ENCODE peak calls at places on chromosomes 3 and 15, in eight cellular contexts. I, N, D, X, L, W, V and F are unnamed samples.

GRCh38 chr3:64568895-64569509 is 118.8 kb downstream of the ADAMTS9 start:
- DNase-seq in I (no peak), N (no peak), D (no peak), X (no peak), L (no peak), W (no peak), V (no peak), F (no peak)

GRCh38 chr3:77321646-77322045 is 281.7 kb downstream of the ROBO2 start:
- DNase-seq in I (no peak), N (no peak), D (no peak), X (no peak), L (no peak), W (peak), V (no peak), F (peak)

GRCh38 chr15:59369597-59369996 is 3.1 kb downstream of the MYO1E start:
- DNase-seq in I (no peak), N (no peak), D (no peak), X (no peak), L (peak), W (peak), V (no peak), F (peak)

GRCh38 chr3:124424396-124424795 is 305.9 kb upstream of the UMPS start:
- DNase-seq in I (no peak), N (no peak), D (no peak), X (no peak), L (no peak), W (no peak), V (no peak), F (no peak)

GRCh38 chr3:110932515-110933095 is 139.0 kb upstream of the NECTIN3 start:
- DNase-seq in I (peak), N (no peak), D (no peak), X (no peak), L (no peak), W (peak), V (no peak), F (no peak)

GRCh38 chr3:54122046-54122801 is at the start of gene CACNA2D3:
- DNase-seq in I (peak), N (no peak), D (peak), X (no peak), L (peak), W (peak), V (peak), F (no peak)

GRCh38 chr15:81357178-81357686 is 16.8 kb downstream of the TMC3 start:
- DNase-seq in I (no peak), N (no peak), D (no peak), X (no peak), L (no peak), W (peak), V (no peak), F (no peak)

GRCh38 chr3:19866751-19867347 is 67.2 kb downstream of the EFHB start:
- DNase-seq in I (no peak), N (peak), D (peak), X (peak), L (peak), W (peak), V (no peak), F (peak)

GRCh38 chr3:23685484-23686258 is 120.1 kb upstream of the UBE2E1 start:
- DNase-seq in I (peak), N (no peak), D (no peak), X (no peak), L (peak), W (peak), V (no peak), F (peak)

GRCh38 chr3:197749315-197749600 is 425 bp upstream of the FYTTD1 start:
- DNase-seq in I (no peak), N (no peak), D (peak), X (no peak), L (no peak), W (peak), V (peak), F (no peak)

GRCh38 chr15:50135123-50135541 is 16.1 kb upstream of the ATP8B4 start:
- DNase-seq in I (no peak), N (no peak), D (no peak), X (no peak), L (peak), W (peak), V (no peak), F (peak)

GRCh38 chr3:65669163-65669875 is 369.4 kb downstream of the MAGI1 start:
- DNase-seq in I (no peak), N (no peak), D (no peak), X (no peak), L (peak), W (peak), V (no peak), F (peak)

GRCh38 chr3:149536429-149536828 is 61.9 kb downstream of the TM4SF4 start:
- DNase-seq in I (peak), N (no peak), D (no peak), X (no peak), L (peak), W (peak), V (peak), F (peak)

GRCh38 chr15:31130576-31131237 is 29.2 kb upstream of the TRPM1 start:
- DNase-seq in I (no peak), N (no peak), D (no peak), X (no peak), L (no peak), W (no peak), V (no peak), F (no peak)

GRCh38 chr3:52176188-52176752 is 21.7 kb upstream of the ALAS1 start:
- DNase-seq in I (no peak), N (no peak), D (no peak), X (no peak), L (no peak), W (no peak), V (no peak), F (no peak)

GRCh38 chr3:64300790-64301423 is 75.6 kb upstream of the PRICKLE2 start:
- DNase-seq in I (no peak), N (no peak), D (no peak), X (no peak), L (peak), W (peak), V (no peak), F (peak)

GRCh38 chr15:71791975-71792374 is 18.4 kb upstream of the NR2E3 start:
- DNase-seq in I (no peak), N (no peak), D (no peak), X (no peak), L (no peak), W (no peak), V (no peak), F (no peak)

GRCh38 chr3:27147215-27147614 is 222.0 kb downstream of the NEK10 start:
- DNase-seq in I (no peak), N (no peak), D (no peak), X (no peak), L (peak), W (peak), V (no peak), F (peak)

GRCh38 chr3:78497692-78498091 is 1270.1 kb downstream of the ROBO1 start:
- DNase-seq in I (no peak), N (no peak), D (no peak), X (no peak), L (no peak), W (peak), V (peak), F (no peak)

GRCh38 chr3:64445318-64446300 is 220.3 kb upstream of the PRICKLE2 start:
- DNase-seq in I (no peak), N (peak), D (peak), X (no peak), L (peak), W (peak), V (peak), F (peak)

GRCh38 chr3:46354478-46354877 is 567 bp downstream of the CCR2 start:
- DNase-seq in I (no peak), N (no peak), D (no peak), X (no peak), L (no peak), W (no peak), V (no peak), F (no peak)

GRCh38 chr3:133691410-133692107 is 29.8 kb upstream of the TOPBP1 start:
- DNase-seq in I (no peak), N (no peak), D (no peak), X (no peak), L (no peak), W (peak), V (no peak), F (peak)

GRCh38 chr3:15601046-15601398 is 347 bp downstream of the HACL1 start:
- DNase-seq in I (no peak), N (no peak), D (no peak), X (no peak), L (peak), W (no peak), V (no peak), F (no peak)

GRCh38 chr15:74193305-74193718 is 9.3 kb downstream of the STRA6 start:
- DNase-seq in I (no peak), N (no peak), D (no peak), X (no peak), L (peak), W (peak), V (no peak), F (peak)

GRCh38 chr3:99865321-99865720 is 47.7 kb downstream of the CMSS1 start:
- DNase-seq in I (no peak), N (no peak), D (no peak), X (no peak), L (no peak), W (peak), V (no peak), F (peak)

GRCh38 chr3:133592843-133593242 is 19.4 kb downstream of the CDV3 start:
- DNase-seq in I (no peak), N (no peak), D (no peak), X (no peak), L (no peak), W (peak), V (no peak), F (no peak)

GRCh38 chr3:100263583-100263982 is 2.8 kb downstream of the TBC1D23 start:
- DNase-seq in I (no peak), N (no peak), D (no peak), X (no peak), L (no peak), W (peak), V (no peak), F (no peak)

GRCh38 chr15:29124581-29125381 is 144.8 kb downstream of the NSMCE3 start:
- DNase-seq in I (peak), N (no peak), D (no peak), X (no peak), L (no peak), W (peak), V (no peak), F (peak)